ENCODE peak calls at places on chromosomes 16 and 17, in four cellular contexts. One of them, this sample, is unnamed.

GRCh38 chr16:89765292-89765810 is 44.0 kb downstream of the ZNF276 start:
- DNase-seq in GM23338: no peak
- DNase-seq in GM23248: no peak
- DNase-seq in mammary epithelial cell: no peak
- DNase-seq in this sample: no peak

GRCh38 chr17:64024781-64025731 is 4.6 kb upstream of the ICAM2 start:
- DNase-seq in GM23338: no peak
- DNase-seq in GM23248: peak; percentile 47
- DNase-seq in mammary epithelial cell: no peak
- DNase-seq in this sample: peak; percentile 43

GRCh38 chr17:40150215-40150614 is 9.9 kb downstream of the CASC3 start:
- DNase-seq in GM23338: no peak
- DNase-seq in GM23248: no peak
- DNase-seq in mammary epithelial cell: no peak
- DNase-seq in this sample: no peak

GRCh38 chr17:76086384-76086783 is 7.4 kb downstream of the ZACN start:
- DNase-seq in GM23338: no peak
- DNase-seq in GM23248: no peak
- DNase-seq in mammary epithelial cell: no peak
- DNase-seq in this sample: no peak

GRCh38 chr16:31664683-31665482 is 137.2 kb downstream of the AHSP start:
- DNase-seq in GM23338: no peak
- DNase-seq in GM23248: peak; percentile 65
- DNase-seq in mammary epithelial cell: peak; percentile 90
- DNase-seq in this sample: peak; percentile 48

GRCh38 chr17:3539881-3540540 is 17.6 kb downstream of the TRPV3 start:
- DNase-seq in GM23338: no peak
- DNase-seq in GM23248: no peak
- DNase-seq in mammary epithelial cell: no peak
- DNase-seq in this sample: no peak

GRCh38 chr16:3980311-3981111 is 100.0 kb upstream of the CREBBP start:
- DNase-seq in GM23338: no peak
- DNase-seq in GM23248: peak; percentile 34
- DNase-seq in mammary epithelial cell: no peak
- DNase-seq in this sample: peak; percentile 30

GRCh38 chr17:74852237-74853047 is 7.2 kb downstream of the GRIN2C start:
- DNase-seq in GM23338: peak; percentile 94
- DNase-seq in GM23248: peak; percentile 45
- DNase-seq in mammary epithelial cell: peak; percentile 51
- DNase-seq in this sample: no peak

GRCh38 chr16:85422374-85423185 is 190.5 kb upstream of the GSE1 start:
- DNase-seq in GM23338: peak; percentile 75
- DNase-seq in GM23248: no peak
- DNase-seq in mammary epithelial cell: no peak
- DNase-seq in this sample: no peak

GRCh38 chr17:63999680-64000531 is 1.8 kb downstream of the PRR29 start:
- DNase-seq in GM23338: no peak
- DNase-seq in GM23248: no peak
- DNase-seq in mammary epithelial cell: no peak
- DNase-seq in this sample: no peak

GRCh38 chr17:72004011-72004427 is 116.8 kb upstream of the SOX9 start:
- DNase-seq in GM23338: no peak
- DNase-seq in GM23248: peak; percentile 73
- DNase-seq in mammary epithelial cell: no peak
- DNase-seq in this sample: peak; percentile 63

GRCh38 chr16:66274335-66275110 is 92.0 kb upstream of the CDH5 start:
- DNase-seq in GM23338: no peak
- DNase-seq in GM23248: peak; percentile 57
- DNase-seq in mammary epithelial cell: peak; percentile 21
- DNase-seq in this sample: peak; percentile 62

GRCh38 chr16:66273036-66273435 is 93.5 kb upstream of the CDH5 start:
- DNase-seq in GM23338: no peak
- DNase-seq in GM23248: no peak
- DNase-seq in mammary epithelial cell: no peak
- DNase-seq in this sample: no peak

GRCh38 chr16:66275795-66276428 is 90.6 kb upstream of the CDH5 start:
- DNase-seq in GM23338: peak; percentile 89
- DNase-seq in GM23248: peak; percentile 68
- DNase-seq in mammary epithelial cell: peak; percentile 83
- DNase-seq in this sample: peak; percentile 80

GRCh38 chr16:66272461-66272860 is 94.0 kb upstream of the CDH5 start:
- DNase-seq in GM23338: no peak
- DNase-seq in GM23248: no peak
- DNase-seq in mammary epithelial cell: no peak
- DNase-seq in this sample: no peak

GRCh38 chr16:66273644-66274334 is 92.7 kb upstream of the CDH5 start:
- DNase-seq in GM23338: peak; percentile 47
- DNase-seq in GM23248: peak; percentile 82
- DNase-seq in mammary epithelial cell: peak; percentile 36
- DNase-seq in this sample: peak; percentile 60
- H3K4me1 ChIP-seq in GM23338: peaks cover 11% of the 10 kb centered on the region
- H3K4me1 ChIP-seq in GM23248: peaks cover 18% of the 10 kb centered on the region
- H3K4me1 ChIP-seq in mammary epithelial cell: peaks cover 58% of the 10 kb centered on the region
- H3K4me1 ChIP-seq in this sample: peaks cover 47% of the 10 kb centered on the region

GRCh38 chr17:78369791-78370381 is 8.6 kb upstream of the PGS1 start:
- DNase-seq in GM23338: peak; percentile 69
- DNase-seq in GM23248: no peak
- DNase-seq in mammary epithelial cell: no peak
- DNase-seq in this sample: no peak

GRCh38 chr17:78368348-78368747 is 8.5 kb upstream of the SOCS3 start:
- DNase-seq in GM23338: no peak
- DNase-seq in GM23248: no peak
- DNase-seq in mammary epithelial cell: no peak
- DNase-seq in this sample: no peak

GRCh38 chr17:78367193-78367592 is 7.3 kb upstream of the SOCS3 start:
- DNase-seq in GM23338: no peak
- DNase-seq in GM23248: no peak
- DNase-seq in mammary epithelial cell: no peak
- DNase-seq in this sample: no peak

GRCh38 chr17:78366109-78366848 is 6.4 kb upstream of the SOCS3 start:
- DNase-seq in GM23338: peak; percentile 48
- DNase-seq in GM23248: no peak
- DNase-seq in mammary epithelial cell: no peak
- DNase-seq in this sample: no peak

DNA sequence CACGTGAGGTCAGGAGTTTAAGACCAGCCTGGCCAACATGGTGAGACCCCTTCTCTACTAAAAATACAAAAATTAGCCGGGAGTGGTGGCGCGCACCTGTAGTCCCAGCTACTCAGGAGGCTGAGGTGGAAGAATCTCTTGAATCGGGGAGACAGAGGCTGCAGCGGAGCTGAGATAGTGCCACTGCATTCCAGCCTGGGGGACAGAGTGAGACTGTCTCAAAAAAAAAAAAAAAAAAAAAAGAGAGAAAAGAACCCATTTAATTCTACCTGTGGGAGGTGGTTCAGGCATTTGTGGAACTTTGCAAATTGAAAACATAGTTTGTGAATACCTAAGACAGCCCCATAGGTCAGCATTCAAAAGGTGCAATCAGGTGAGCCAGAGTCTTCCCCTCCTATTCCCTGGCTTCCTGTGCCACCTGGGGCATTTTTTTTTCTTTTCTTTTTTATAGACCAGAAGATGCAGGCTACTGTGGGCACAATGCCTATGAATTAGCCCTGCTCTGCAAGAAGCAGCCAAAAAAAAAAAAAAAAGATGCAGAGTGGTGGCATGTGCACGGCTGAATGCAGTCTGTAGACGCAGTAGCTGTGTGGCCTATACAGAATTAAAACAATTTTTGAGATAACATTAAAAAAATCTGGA is 9.1 kb upstream of the SOCS3 start:
- DNase-seq in GM23338: peak; percentile 73
- DNase-seq in GM23248: no peak
- DNase-seq in mammary epithelial cell: no peak
- DNase-seq in this sample: no peak
- H3K4me2 ChIP-seq in GM23338: peak overlapping the region; percentile 57
- H3K4me2 ChIP-seq in GM23248: no peak overlapping the region
- H3K4me2 ChIP-seq in mammary epithelial cell: no peak overlapping the region
- H3K4me2 ChIP-seq in this sample: no peak overlapping the region

GRCh38 chr16:81469183-81469677 is 24.6 kb downstream of the CMIP start:
- DNase-seq in GM23338: no peak
- DNase-seq in GM23248: no peak
- DNase-seq in mammary epithelial cell: no peak
- DNase-seq in this sample: no peak

GRCh38 chr16:81468269-81468902 is 23.8 kb downstream of the CMIP start:
- DNase-seq in GM23338: no peak
- DNase-seq in GM23248: no peak
- DNase-seq in mammary epithelial cell: no peak
- DNase-seq in this sample: no peak

GRCh38 chr16:81470796-81471636 is 26.4 kb downstream of the CMIP start:
- DNase-seq in GM23338: no peak
- DNase-seq in GM23248: no peak
- DNase-seq in mammary epithelial cell: no peak
- DNase-seq in this sample: no peak

GRCh38 chr16:81471882-81472281 is 27.3 kb downstream of the CMIP start:
- DNase-seq in GM23338: no peak
- DNase-seq in GM23248: no peak
- DNase-seq in mammary epithelial cell: no peak
- DNase-seq in this sample: no peak

DNA sequence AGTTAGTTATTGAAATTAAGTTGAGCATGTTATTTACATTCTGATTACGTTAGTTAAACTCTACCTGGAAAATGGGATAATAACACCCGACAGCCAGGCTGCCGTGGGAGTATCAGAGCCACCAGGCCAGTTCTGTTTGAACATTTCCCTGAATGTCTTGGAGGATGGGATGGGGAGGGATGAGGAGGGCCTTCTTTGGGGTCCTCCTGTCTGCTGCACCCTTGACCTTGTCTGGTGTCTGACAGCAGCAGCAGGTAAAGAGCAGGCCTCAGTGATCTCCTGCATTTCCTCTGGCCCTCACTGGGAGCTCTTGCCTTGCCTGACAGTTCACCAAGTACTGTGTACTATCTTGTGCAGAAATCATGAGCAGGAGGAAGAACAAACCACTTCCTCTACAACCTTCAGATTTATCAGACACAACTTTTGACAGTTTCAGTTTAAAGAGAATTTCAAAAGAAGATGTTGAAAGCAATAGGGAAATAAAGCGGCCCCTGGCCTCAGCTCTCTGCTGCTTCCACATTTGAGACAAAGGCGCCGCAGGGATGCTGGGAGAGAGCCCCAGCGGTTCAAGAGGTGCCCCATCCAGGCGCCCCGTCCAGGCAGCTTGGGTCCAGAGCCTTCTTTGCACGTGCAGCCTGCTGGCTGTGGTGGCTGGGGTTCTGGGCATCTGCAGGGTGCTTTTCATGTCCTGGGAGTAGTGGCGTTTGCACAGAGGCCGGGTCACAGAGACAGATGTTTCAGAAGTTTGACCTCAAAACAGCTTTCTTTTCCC is 25.3 kb downstream of the CMIP start:
- DNase-seq in GM23338: no peak
- DNase-seq in GM23248: no peak
- DNase-seq in mammary epithelial cell: no peak
- DNase-seq in this sample: no peak
- H4K20me1 ChIP-seq in GM23338: peaks cover 69% of the 10 kb centered on the region
- H4K20me1 ChIP-seq in GM23248: peaks cover 12% of the 10 kb centered on the region
- H4K20me1 ChIP-seq in mammary epithelial cell: peaks cover 20% of the 10 kb centered on the region
- H4K20me1 ChIP-seq in this sample: peaks cover 68% of the 10 kb centered on the region

DNA sequence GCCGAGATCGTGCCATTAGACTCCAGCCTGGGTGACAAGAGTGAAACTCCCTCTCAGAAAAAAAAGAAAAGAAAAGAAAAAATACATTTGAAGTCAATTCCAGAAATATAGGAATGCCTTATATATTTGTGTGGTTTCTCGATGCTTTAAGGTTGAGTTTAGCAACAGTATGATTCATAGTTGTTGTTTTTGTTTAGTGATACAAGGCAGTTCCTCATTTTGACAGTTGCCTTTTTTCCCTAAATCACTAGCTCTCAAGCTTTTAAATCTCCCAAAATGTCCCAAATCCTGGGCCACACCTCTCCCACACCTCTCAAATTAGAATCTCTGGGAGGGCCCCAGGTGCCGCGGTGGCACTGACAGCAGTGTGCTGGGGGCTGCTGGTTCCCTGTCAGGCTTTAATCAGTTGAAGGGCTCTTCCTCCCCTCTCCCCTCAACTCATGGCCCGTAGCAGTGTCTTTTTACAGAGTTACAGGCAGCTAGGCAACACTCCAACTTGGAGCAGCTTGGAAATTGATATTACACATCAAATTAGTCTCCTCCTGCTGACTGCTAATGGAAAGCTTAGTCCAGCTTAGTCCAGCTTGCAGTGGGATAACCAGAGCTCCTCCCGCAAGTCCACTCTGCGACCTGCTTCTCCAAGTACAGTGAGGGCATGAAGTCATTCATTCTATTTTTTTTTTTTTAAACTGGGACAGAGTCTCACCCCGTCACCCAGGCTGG is 58.5 kb downstream of the EPN2 start:
- DNase-seq in GM23338: no peak
- DNase-seq in GM23248: no peak
- DNase-seq in mammary epithelial cell: no peak
- DNase-seq in this sample: no peak
- H3K4me1 ChIP-seq in GM23338: no peaks in the 10 kb centered on the region
- H3K4me1 ChIP-seq in GM23248: no peaks in the 10 kb centered on the region
- H3K4me1 ChIP-seq in mammary epithelial cell: peaks cover 4% of the 10 kb centered on the region
- H3K4me1 ChIP-seq in this sample: no peaks in the 10 kb centered on the region

GRCh38 chr17:511833-512251 is 159.2 kb upstream of the RPH3AL start:
- DNase-seq in GM23338: peak; percentile 15
- DNase-seq in GM23248: peak; percentile 79
- DNase-seq in mammary epithelial cell: peak; percentile 69
- DNase-seq in this sample: no peak

GRCh38 chr17:507441-507840 is 154.8 kb upstream of the RPH3AL start:
- DNase-seq in GM23338: no peak
- DNase-seq in GM23248: no peak
- DNase-seq in mammary epithelial cell: no peak
- DNase-seq in this sample: no peak

GRCh38 chr17:510223-510917 is 157.8 kb upstream of the RPH3AL start:
- DNase-seq in GM23338: no peak
- DNase-seq in GM23248: no peak
- DNase-seq in mammary epithelial cell: no peak
- DNase-seq in this sample: no peak

GRCh38 chr17:511001-511690 is 158.5 kb upstream of the RPH3AL start:
- DNase-seq in GM23338: no peak
- DNase-seq in GM23248: peak; percentile 94
- DNase-seq in mammary epithelial cell: peak; percentile 55
- DNase-seq in this sample: no peak

DNA sequence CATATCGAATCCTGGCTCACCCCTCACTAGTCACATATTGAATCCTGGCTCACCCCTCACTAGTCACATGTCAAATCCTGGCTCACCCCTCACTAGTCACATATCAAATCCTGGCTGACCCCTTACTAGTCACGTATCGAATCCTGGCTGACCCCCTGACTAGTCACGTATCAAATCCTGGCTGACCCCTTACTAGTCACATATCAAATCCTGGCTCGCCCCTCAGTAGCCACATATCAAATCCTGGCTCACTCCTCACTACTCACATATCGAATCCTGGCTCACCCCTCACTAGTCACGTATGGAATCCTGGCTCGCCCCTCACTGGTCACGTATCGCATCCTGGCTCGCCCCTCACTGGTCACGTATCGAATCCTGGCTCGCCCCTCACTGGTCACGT is 156.7 kb upstream of the RPH3AL start:
- DNase-seq in GM23338: no peak
- DNase-seq in GM23248: no peak
- DNase-seq in mammary epithelial cell: no peak
- DNase-seq in this sample: no peak
- H3K4me2 ChIP-seq in GM23338: no peak overlapping the region
- H3K4me2 ChIP-seq in GM23248: no peak overlapping the region
- H3K4me2 ChIP-seq in mammary epithelial cell: no peak overlapping the region
- H3K4me2 ChIP-seq in this sample: no peak overlapping the region

This sample was measured in PC-3.